ENCODE peak calls at places on chromosomes 12 and 14, in nine cellular contexts. S, R, J, P, U, V, X, L and I are unnamed samples.

GRCh38 chr14:93970967-93971634 is 5.3 kb downstream of the ASB2 start:
- DNase-seq in S (no peak), R (no peak), J (peak; percentile 82), P (peak; percentile 86), U (no peak), V (no peak), X (no peak), L (no peak), I (peak; percentile 87)

GRCh38 chr14:103522028-103522581 is 525 bp downstream of the CKB start:
- DNase-seq in S (no peak), R (no peak), J (no peak), P (peak; percentile 45), U (peak; percentile 70), V (peak; percentile 35), X (no peak), L (no peak), I (no peak)

GRCh38 chr14:92486881-92487280 is 26.7 kb upstream of the RIN3 start:
- DNase-seq in S (no peak), R (no peak), J (no peak), P (no peak), U (no peak), V (no peak), X (no peak), L (no peak), I (no peak)

GRCh38 chr14:75630695-75631452 is 29.8 kb downstream of the ERG28 start:
- DNase-seq in S (no peak), R (no peak), J (no peak), P (no peak), U (peak; percentile 56), V (no peak), X (no peak), L (no peak), I (no peak)

GRCh38 chr12:45989857-45990467 is 412 bp downstream of the SCAF11 start:
- DNase-seq in S (no peak), R (peak; percentile 52), J (peak; percentile 65), P (peak; percentile 72), U (peak; percentile 29), V (peak; percentile 75), X (peak; percentile 34), L (peak; percentile 43), I (peak; percentile 66)

GRCh38 chr14:96058606-96059200 is 19.5 kb downstream of the C14orf132 start:
- DNase-seq in S (no peak), R (no peak), J (no peak), P (no peak), U (no peak), V (no peak), X (no peak), L (no peak), I (no peak)

GRCh38 chr12:130357241-130357640 is 19.6 kb downstream of the PIWIL1 start:
- DNase-seq in S (no peak), R (no peak), J (no peak), P (no peak), U (peak; percentile 70), V (no peak), X (no peak), L (no peak), I (no peak)

GRCh38 chr12:100672075-100672592 is 98.7 kb downstream of the GAS2L3 start:
- DNase-seq in S (no peak), R (no peak), J (peak; percentile 62), P (peak; percentile 41), U (peak; percentile 7), V (no peak), X (no peak), L (peak; percentile 14), I (peak; percentile 55)

GRCh38 chr12:23880988-23881387 is 68.5 kb downstream of the SOX5 start:
- DNase-seq in S (no peak), R (no peak), J (no peak), P (no peak), U (no peak), V (no peak), X (no peak), L (no peak), I (no peak)

GRCh38 chr12:68175566-68176033 is 16.1 kb upstream of the IFNG start:
- DNase-seq in S (no peak), R (no peak), J (peak; percentile 61), P (peak; percentile 74), U (no peak), V (no peak), X (peak; percentile 60), L (no peak), I (peak; percentile 83)

GRCh38 chr12:109830718-109831117 is 2.5 kb downstream of the TRPV4 start:
- DNase-seq in S (no peak), R (no peak), J (no peak), P (no peak), U (no peak), V (no peak), X (no peak), L (no peak), I (no peak)

GRCh38 chr12:69039881-69040280 is 106.9 kb upstream of the CPM start:
- DNase-seq in S (no peak), R (peak; percentile 52), J (no peak), P (no peak), U (no peak), V (no peak), X (no peak), L (no peak), I (no peak)

GRCh38 chr14:100307215-100308111 is 1.2 kb upstream of the SLC25A29 start:
- DNase-seq in S (no peak), R (no peak), J (no peak), P (no peak), U (no peak), V (no peak), X (no peak), L (no peak), I (no peak)

GRCh38 chr12:114403044-114403689 is 2.8 kb downstream of the TBX5 start:
- DNase-seq in S (no peak), R (no peak), J (peak; percentile 28), P (no peak), U (no peak), V (peak; percentile 50), X (no peak), L (peak; percentile 63), I (no peak)

GRCh38 chr14:61549425-61549824 is 145.9 kb upstream of the HIF1A start:
- DNase-seq in S (no peak), R (peak; percentile 39), J (no peak), P (no peak), U (no peak), V (no peak), X (no peak), L (no peak), I (no peak)

GRCh38 chr12:64625243-64626077 is 15.2 kb downstream of the RASSF3 start:
- DNase-seq in S (no peak), R (peak; percentile 75), J (peak; percentile 52), P (peak; percentile 26), U (no peak), V (peak; percentile 57), X (no peak), L (peak; percentile 63), I (peak; percentile 56)

GRCh38 chr12:121829250-121829918 is 25.6 kb downstream of the SETD1B start:
- DNase-seq in S (no peak), R (no peak), J (no peak), P (no peak), U (no peak), V (no peak), X (no peak), L (no peak), I (no peak)

GRCh38 chr14:75214558-75214957 is 38.1 kb upstream of the TMED10 start:
- DNase-seq in S (no peak), R (no peak), J (no peak), P (no peak), U (no peak), V (no peak), X (no peak), L (no peak), I (no peak)

GRCh38 chr14:26199599-26200370 is 398.0 kb downstream of the NOVA1 start:
- DNase-seq in S (no peak), R (no peak), J (no peak), P (no peak), U (no peak), V (no peak), X (no peak), L (no peak), I (no peak)

GRCh38 chr12:94689002-94689645 is 38.8 kb upstream of the TMCC3 start:
- DNase-seq in S (no peak), R (peak; percentile 41), J (no peak), P (no peak), U (no peak), V (no peak), X (no peak), L (no peak), I (no peak)

GRCh38 chr12:89676935-89677334 is 31.7 kb downstream of the ATP2B1 start:
- DNase-seq in S (no peak), R (no peak), J (no peak), P (no peak), U (no peak), V (no peak), X (no peak), L (no peak), I (no peak)

GRCh38 chr12:4987076-4987775 is 56.5 kb upstream of the KCNA5 start:
- DNase-seq in S (no peak), R (no peak), J (no peak), P (no peak), U (peak; percentile 45), V (no peak), X (no peak), L (no peak), I (no peak)

GRCh38 chr14:33612184-33612479 is 338.7 kb downstream of the EGLN3 start:
- DNase-seq in S (no peak), R (no peak), J (no peak), P (no peak), U (no peak), V (no peak), X (no peak), L (no peak), I (no peak)

GRCh38 chr12:53939141-53940108 is 794 bp downstream of the HOXC13 start:
- DNase-seq in S (no peak), R (no peak), J (no peak), P (no peak), U (peak; percentile 14), V (no peak), X (no peak), L (peak; percentile 69), I (no peak)

GRCh38 chr12:27802511-27802910 is 22.5 kb upstream of the MANSC4 start:
- DNase-seq in S (no peak), R (no peak), J (peak; percentile 11), P (no peak), U (no peak), V (no peak), X (no peak), L (no peak), I (peak; percentile 45)

GRCh38 chr12:9648701-9649531 is 20.6 kb upstream of the CLEC2D start:
- DNase-seq in S (no peak), R (no peak), J (no peak), P (no peak), U (no peak), V (no peak), X (no peak), L (no peak), I (peak; percentile 24)

GRCh38 chr12:16272222-16272621 is 5.3 kb downstream of the SLC15A5 start:
- DNase-seq in S (no peak), R (no peak), J (no peak), P (no peak), U (no peak), V (no peak), X (no peak), L (no peak), I (no peak)

GRCh38 chr14:37325332-37325731 is 127.6 kb downstream of the MIPOL1 start:
- DNase-seq in S (no peak), R (no peak), J (no peak), P (no peak), U (no peak), V (no peak), X (no peak), L (no peak), I (no peak)

GRCh38 chr12:64335886-64336466 is 54.6 kb downstream of the C12orf56 start:
- DNase-seq in S (no peak), R (no peak), J (no peak), P (no peak), U (no peak), V (no peak), X (no peak), L (no peak), I (no peak)

GRCh38 chr12:30573145-30573544 is 122.5 kb downstream of the IPO8 start:
- DNase-seq in S (no peak), R (peak; percentile 53), J (no peak), P (no peak), U (no peak), V (no peak), X (no peak), L (no peak), I (no peak)

GRCh38 chr12:73514672-73515071 is 1023.0 kb upstream of the ATXN7L3B start:
- DNase-seq in S (no peak), R (no peak), J (no peak), P (no peak), U (no peak), V (no peak), X (no peak), L (no peak), I (no peak)